ENCODE peak calls at places on chromosomes 3 and 15, in six cellular contexts. C is A549, M is astrocyte, Y is foreskin fibroblast, E is body of pancreas, N is BJ. I is an unnamed sample.

GRCh38 chr15:71761649-71762048 is 48.7 kb upstream of the NR2E3 start:
- DNase-seq in C (peak), M (peak), Y (peak), E (no peak), N (peak), I (no peak)

GRCh38 chr15:99253381-99254090 is 2.3 kb downstream of the LRRC28 start:
- DNase-seq in C (no peak), M (peak), Y (peak), E (no peak), N (peak), I (no peak)

GRCh38 chr15:59616390-59616789 is 4.8 kb downstream of the GCNT3 start:
- DNase-seq in C (peak), M (no peak), Y (no peak), E (peak), N (no peak), I (peak)

GRCh38 chr3:66211779-66212178 is 9.0 kb upstream of the SLC25A26 start:
- DNase-seq in C (no peak), M (no peak), Y (no peak), E (no peak), N (no peak), I (no peak)

GRCh38 chr3:22377421-22377820 is 626.4 kb upstream of the ZNF385D start:
- DNase-seq in C (no peak), M (peak), Y (peak), E (no peak), N (no peak), I (no peak)

GRCh38 chr3:66037986-66038369 is 740 bp downstream of the MAGI1 start:
- DNase-seq in C (no peak), M (no peak), Y (no peak), E (peak), N (no peak), I (peak)

GRCh38 chr15:75776075-75776443 is 63.4 kb upstream of the CSPG4 start:
- DNase-seq in C (peak), M (peak), Y (peak), E (no peak), N (no peak), I (peak)

GRCh38 chr3:48215876-48216275 is 7.4 kb upstream of the CAMP start:
- DNase-seq in C (no peak), M (no peak), Y (peak), E (peak), N (no peak), I (no peak)

GRCh38 chr3:152021951-152022461 is 148.6 kb downstream of the SUCNR1 start:
- DNase-seq in C (peak), M (peak), Y (peak), E (no peak), N (no peak), I (no peak)

GRCh38 chr3:155853214-155854146 is 747 bp downstream of the SLC33A1 start:
- DNase-seq in C (peak), M (peak), Y (no peak), E (peak), N (no peak), I (peak)

GRCh38 chr3:49903451-49904424 is at the start of gene MST1R:
- DNase-seq in C (peak), M (no peak), Y (no peak), E (peak), N (no peak), I (peak)

GRCh38 chr3:30604566-30604965 is 1.8 kb upstream of the TGFBR2 start:
- DNase-seq in C (no peak), M (no peak), Y (no peak), E (no peak), N (no peak), I (no peak)

GRCh38 chr15:49521802-49522201 is 98.8 kb downstream of the FGF7 start:
- DNase-seq in C (peak), M (no peak), Y (no peak), E (no peak), N (no peak), I (peak)
- TF ChIP-seq CTCF in C (no peak), M (no peak), Y (no peak), E (no peak), N (no peak), I (no peak)

GRCh38 chr3:113084777-113085176 is 94.0 kb downstream of the GTPBP8 start:
- DNase-seq in C (no peak), M (peak), Y (peak), E (peak), N (peak), I (no peak)

DNA sequence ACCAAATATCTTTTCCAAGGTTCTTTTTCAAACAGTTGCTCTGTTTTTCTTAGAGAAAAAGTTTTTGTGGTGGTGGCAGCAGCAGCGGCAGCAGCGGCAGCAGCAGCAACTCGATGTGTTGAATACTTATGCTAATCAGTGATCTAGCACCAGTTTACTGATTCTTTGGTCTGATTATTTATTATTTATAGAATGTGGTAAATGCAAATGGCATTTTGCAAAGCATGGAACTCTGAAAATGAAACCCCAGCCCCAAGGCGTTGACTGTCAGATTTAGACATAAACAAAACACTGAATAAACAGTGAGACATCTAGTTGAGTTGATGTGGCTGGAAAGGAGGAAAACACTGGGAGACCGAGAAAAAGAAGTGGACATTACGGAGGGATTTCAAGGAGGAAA is 88.7 kb downstream of the GTPBP8 start:
- DNase-seq in C (no peak), M (no peak), Y (no peak), E (no peak), N (no peak), I (no peak)
- H3K4me3 ChIP-seq in C (no peak), M (peak), Y (no peak), E (no peak), N (no peak), I (no peak)

GRCh38 chr3:99929409-99930139 is 111.9 kb downstream of the CMSS1 start:
- DNase-seq in C (no peak), M (peak), Y (peak), E (peak), N (no peak), I (no peak)

GRCh38 chr3:99925584-99925983 is 107.9 kb downstream of the CMSS1 start:
- DNase-seq in C (peak), M (peak), Y (peak), E (peak), N (no peak), I (no peak)

GRCh38 chr3:99931059-99931458 is 113.4 kb downstream of the CMSS1 start:
- DNase-seq in C (no peak), M (no peak), Y (no peak), E (no peak), N (no peak), I (peak)

GRCh38 chr3:99927651-99928390 is 110.2 kb downstream of the CMSS1 start:
- DNase-seq in C (no peak), M (no peak), Y (no peak), E (no peak), N (no peak), I (no peak)

GRCh38 chr3:99928758-99929408 is 111.2 kb downstream of the CMSS1 start:
- DNase-seq in C (no peak), M (no peak), Y (no peak), E (no peak), N (no peak), I (no peak)
- TF ChIP-seq CTCF in C (no peak), M (no peak), Y (no peak), E (no peak), N (no peak), I (no peak)

DNA sequence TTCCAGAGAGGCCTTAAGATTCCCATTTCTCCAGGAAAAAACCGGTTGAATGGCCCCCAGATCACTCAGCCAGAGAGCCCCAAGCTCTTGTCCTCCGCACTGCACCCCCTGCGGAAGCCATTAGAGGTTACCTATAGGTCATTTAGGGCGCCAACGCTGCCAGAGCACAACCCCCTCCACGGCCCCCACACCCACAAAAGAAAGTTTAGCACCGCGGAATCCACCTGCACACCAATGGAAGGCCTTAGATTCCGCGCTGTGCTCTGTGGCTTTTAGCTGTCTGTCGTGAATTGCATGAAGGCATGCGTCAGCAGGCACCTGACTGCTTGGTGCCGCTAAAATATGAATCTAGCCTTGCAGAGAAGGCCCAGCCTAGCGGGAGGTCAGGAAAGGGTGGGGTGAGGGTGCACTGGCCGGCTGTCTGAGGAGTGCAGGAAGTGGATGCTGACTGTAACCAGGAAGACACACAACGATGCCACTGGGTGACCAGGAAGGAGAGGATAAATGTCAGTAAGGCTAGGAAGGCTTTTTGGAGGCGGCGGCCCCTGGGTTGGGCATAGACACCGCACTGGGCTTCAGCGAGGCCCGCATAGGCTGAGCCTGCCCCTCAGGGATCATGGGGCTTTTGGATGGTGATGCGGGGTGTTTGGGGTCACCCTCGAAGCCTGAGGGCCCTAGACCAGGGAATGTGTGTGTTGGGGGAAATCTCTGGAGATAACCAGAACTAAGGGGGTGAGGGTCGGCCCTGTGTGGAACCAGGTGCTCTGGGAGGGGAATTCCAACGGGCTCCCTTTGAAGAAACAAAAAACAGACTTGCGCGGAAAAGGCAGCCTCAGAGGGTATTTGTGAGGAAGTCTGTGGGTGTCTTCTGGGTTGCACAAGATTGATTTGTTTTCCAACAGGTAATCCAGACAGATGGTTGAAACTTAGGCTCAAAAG is 964 bp upstream of the NUP210 start:
- DNase-seq in C (no peak), M (no peak), Y (no peak), E (peak), N (no peak), I (no peak)
- H3K4me3 ChIP-seq in C (peak), M (no peak), Y (no peak), E (no peak), N (no peak), I (peak)

I was measured in Caco-2.